ENCODE peak calls at places on chromosomes 12 and 14, in four cellular contexts. One of them, this sample, is unnamed.

GRCh38 chr12:10135126-10135525 is 5.1 kb upstream of the CLEC7A start:
- DNase-seq in A549: no peak
- DNase-seq in germinal center: no peak
- DNase-seq in GM12865: no peak
- DNase-seq in this sample: no peak

GRCh38 chr14:67764496-67764895 is 51.9 kb downstream of the ZFYVE26 start:
- DNase-seq in A549: peak
- DNase-seq in germinal center: no peak
- DNase-seq in GM12865: no peak
- DNase-seq in this sample: no peak

GRCh38 chr14:90274808-90275454 is 18.6 kb downstream of the PSMC1 start:
- DNase-seq in A549: no peak
- DNase-seq in germinal center: no peak
- DNase-seq in GM12865: no peak
- DNase-seq in this sample: no peak

GRCh38 chr12:99386907-99387306 is 260.6 kb upstream of the GARIN6 start:
- DNase-seq in A549: peak
- DNase-seq in germinal center: peak
- DNase-seq in GM12865: peak
- DNase-seq in this sample: peak

GRCh38 chr14:46322076-46322475 is 329.5 kb downstream of the RPL10L start:
- DNase-seq in A549: no peak
- DNase-seq in germinal center: no peak
- DNase-seq in GM12865: no peak
- DNase-seq in this sample: no peak

GRCh38 chr14:57182760-57183503 is 85.8 kb downstream of the EXOC5 start:
- DNase-seq in A549: peak
- DNase-seq in germinal center: no peak
- DNase-seq in GM12865: peak
- DNase-seq in this sample: peak

GRCh38 chr12:115251727-115252126 is 567.8 kb upstream of the TBX3 start:
- DNase-seq in A549: no peak
- DNase-seq in germinal center: no peak
- DNase-seq in GM12865: no peak
- DNase-seq in this sample: no peak

GRCh38 chr14:101494826-101495225 is 66.5 kb upstream of the DIO3 start:
- DNase-seq in A549: no peak
- DNase-seq in germinal center: no peak
- DNase-seq in GM12865: no peak
- DNase-seq in this sample: no peak

GRCh38 chr12:82800185-82800584 is 113.5 kb downstream of the TMTC2 start:
- DNase-seq in A549: no peak
- DNase-seq in germinal center: no peak
- DNase-seq in GM12865: no peak
- DNase-seq in this sample: no peak

GRCh38 chr14:61503167-61503801 is 181.9 kb downstream of the PRKCH start:
- DNase-seq in A549: no peak
- DNase-seq in germinal center: peak
- DNase-seq in GM12865: peak
- DNase-seq in this sample: no peak

GRCh38 chr14:54691525-54692260 is 124.8 kb downstream of the SAMD4A start:
- DNase-seq in A549: peak
- DNase-seq in germinal center: peak
- DNase-seq in GM12865: peak
- DNase-seq in this sample: peak

GRCh38 chr12:83477706-83478105 is 791.0 kb downstream of the TMTC2 start:
- DNase-seq in A549: no peak
- DNase-seq in germinal center: no peak
- DNase-seq in GM12865: no peak
- DNase-seq in this sample: no peak

GRCh38 chr12:48995061-48995879 is 3.9 kb downstream of the DDN start:
- DNase-seq in A549: peak
- DNase-seq in germinal center: peak
- DNase-seq in GM12865: peak
- DNase-seq in this sample: peak

GRCh38 chr12:6146951-6147350 is 22.5 kb upstream of the VWF start:
- DNase-seq in A549: no peak
- DNase-seq in germinal center: no peak
- DNase-seq in GM12865: no peak
- DNase-seq in this sample: no peak

GRCh38 chr12:21416611-21417121 is 20.8 kb upstream of the PYROXD1 start:
- DNase-seq in A549: peak
- DNase-seq in germinal center: no peak
- DNase-seq in GM12865: no peak
- DNase-seq in this sample: no peak

GRCh38 chr14:104678901-104679705 is 10.3 kb upstream of the INF2 start:
- DNase-seq in A549: no peak
- DNase-seq in germinal center: no peak
- DNase-seq in GM12865: no peak
- DNase-seq in this sample: no peak